ENCODE peak calls at places on chromosomes 5 and 9, in six cellular contexts. V is A549, R is cardiac fibroblast, I is progenitor cell of endocrine pancreas, W is natural killer cell, Y is mammary epithelial cell. Q is an unnamed sample.

GRCh38 chr9:38720083-38720755 is at the start of gene FAM240B:
- DNase-seq in V (no peak), R (no peak), I (no peak), W (no peak), Y (no peak), Q (no peak)

GRCh38 chr5:109049565-109049964 is 301.9 kb downstream of the FER start:
- DNase-seq in V (no peak), R (no peak), I (no peak), W (no peak), Y (no peak), Q (no peak)

GRCh38 chr5:142795246-142795645 is 25.1 kb downstream of the ARHGAP26 start:
- DNase-seq in V (no peak), R (no peak), I (no peak), W (no peak), Y (no peak), Q (no peak)

GRCh38 chr5:109880907-109881685 is 191.4 kb downstream of the MAN2A1 start:
- DNase-seq in V (no peak), R (no peak), I (no peak), W (no peak), Y (no peak), Q (no peak)

GRCh38 chr5:108634951-108635288 is 112.8 kb upstream of the FER start:
- DNase-seq in V (no peak), R (no peak), I (no peak), W (no peak), Y (no peak), Q (no peak)

GRCh38 chr5:130385619-130386018 is 481.4 kb downstream of the CHSY3 start:
- DNase-seq in V (no peak), R (no peak), I (no peak), W (no peak), Y (no peak), Q (no peak)

GRCh38 chr5:91586232-91586631 is 203.1 kb upstream of the ARRDC3 start:
- DNase-seq in V (no peak), R (no peak), I (no peak), W (no peak), Y (no peak), Q (no peak)

GRCh38 chr5:11182441-11183080 is 421.5 kb upstream of the DAP start:
- DNase-seq in V (peak), R (peak), I (no peak), W (no peak), Y (no peak), Q (no peak)

GRCh38 chr5:67453526-67453925 is 256.9 kb upstream of the CD180 start:
- DNase-seq in V (no peak), R (peak), I (no peak), W (no peak), Y (no peak), Q (no peak)

GRCh38 chr5:141800629-141801028 is 77.6 kb downstream of the PCDH1 start:
- DNase-seq in V (no peak), R (peak), I (no peak), W (no peak), Y (no peak), Q (no peak)

GRCh38 chr5:6715758-6716633 is 2.8 kb downstream of the TENT4A start:
- DNase-seq in V (no peak), R (no peak), I (no peak), W (no peak), Y (no peak), Q (no peak)

GRCh38 chr9:112176410-112177010 is 1.4 kb upstream of the SUSD1 start:
- DNase-seq in V (peak), R (no peak), I (no peak), W (peak), Y (no peak), Q (no peak)

GRCh38 chr5:30390095-30390494 is 803.4 kb upstream of the CDH6 start:
- DNase-seq in V (no peak), R (no peak), I (no peak), W (no peak), Y (no peak), Q (no peak)

GRCh38 chr5:95080456-95080855 is 204.4 kb downstream of the MCTP1 start:
- DNase-seq in V (no peak), R (peak), I (no peak), W (no peak), Y (no peak), Q (no peak)

GRCh38 chr9:130940693-130941576 is 1.9 kb upstream of the FIBCD1 start:
- DNase-seq in V (peak), R (peak), I (peak), W (peak), Y (peak), Q (peak)

GRCh38 chr5:167576126-167576525 is 715.3 kb upstream of the WWC1 start:
- DNase-seq in V (no peak), R (no peak), I (no peak), W (no peak), Y (no peak), Q (no peak)

GRCh38 chr9:111037744-111038335 is 430 bp downstream of the LPAR1 start:
- DNase-seq in V (peak), R (peak), I (peak), W (no peak), Y (peak), Q (no peak)

GRCh38 chr9:761155-761792 is 80.2 kb upstream of the DMRT1 start:
- DNase-seq in V (no peak), R (peak), I (no peak), W (no peak), Y (no peak), Q (no peak)

GRCh38 chr5:87243161-87243877 is 24.4 kb upstream of the RASA1 start:
- DNase-seq in V (peak), R (peak), I (no peak), W (no peak), Y (peak), Q (no peak)

GRCh38 chr5:96651948-96652753 is 10.0 kb upstream of the CAST start:
- DNase-seq in V (peak), R (peak), I (no peak), W (no peak), Y (no peak), Q (no peak)

GRCh38 chr5:110702300-110702699 is 24.2 kb downstream of the TMEM232 start:
- DNase-seq in V (no peak), R (peak), I (no peak), W (no peak), Y (no peak), Q (no peak)

GRCh38 chr9:127968046-127968445 is 12.7 kb downstream of the EEIG1 start:
- DNase-seq in V (peak), R (peak), I (no peak), W (no peak), Y (peak), Q (no peak)

GRCh38 chr5:132704875-132705274 is 31.1 kb downstream of the IL4 start:
- DNase-seq in V (peak), R (peak), I (no peak), W (no peak), Y (peak), Q (no peak)

GRCh38 chr5:38807570-38808461 is 38.0 kb upstream of the OSMR start:
- DNase-seq in V (peak), R (peak), I (no peak), W (no peak), Y (no peak), Q (no peak)

GRCh38 chr5:134845852-134846640 is at the start of gene C5orf24:
- DNase-seq in V (peak), R (peak), I (peak), W (peak), Y (peak), Q (no peak)

GRCh38 chr5:57887851-57888621 is 405.4 kb upstream of the ACTBL2 start:
- DNase-seq in V (peak), R (peak), I (peak), W (no peak), Y (peak), Q (peak)

GRCh38 chr9:36866840-36867239 is 167.2 kb downstream of the PAX5 start:
- DNase-seq in V (peak), R (no peak), I (no peak), W (no peak), Y (no peak), Q (no peak)

GRCh38 chr5:123131805-123132204 is 42.8 kb downstream of the PRDM6 start:
- DNase-seq in V (no peak), R (no peak), I (no peak), W (no peak), Y (no peak), Q (no peak)

GRCh38 chr9:16824545-16825041 is 45.9 kb downstream of the BNC2 start:
- DNase-seq in V (peak), R (peak), I (no peak), W (no peak), Y (peak), Q (no peak)

GRCh38 chr9:69086312-69086711 is 50.8 kb downstream of the FXN start:
- DNase-seq in V (no peak), R (no peak), I (no peak), W (no peak), Y (no peak), Q (no peak)

GRCh38 chr5:81825237-81825636 is 74.3 kb upstream of the SSBP2 start:
- DNase-seq in V (peak), R (peak), I (no peak), W (no peak), Y (peak), Q (no peak)

GRCh38 chr5:77630246-77631165 is 8.0 kb downstream of the OTP start:
- DNase-seq in V (peak), R (no peak), I (peak), W (no peak), Y (peak), Q (peak)

GRCh38 chr5:64594601-64595518 is 89.0 kb downstream of the RGS7BP start:
- DNase-seq in V (peak), R (peak), I (no peak), W (no peak), Y (no peak), Q (no peak)

GRCh38 chr9:13811876-13812275 is 502.1 kb downstream of the NFIB start:
- DNase-seq in V (no peak), R (no peak), I (no peak), W (no peak), Y (peak), Q (no peak)

DNA sequence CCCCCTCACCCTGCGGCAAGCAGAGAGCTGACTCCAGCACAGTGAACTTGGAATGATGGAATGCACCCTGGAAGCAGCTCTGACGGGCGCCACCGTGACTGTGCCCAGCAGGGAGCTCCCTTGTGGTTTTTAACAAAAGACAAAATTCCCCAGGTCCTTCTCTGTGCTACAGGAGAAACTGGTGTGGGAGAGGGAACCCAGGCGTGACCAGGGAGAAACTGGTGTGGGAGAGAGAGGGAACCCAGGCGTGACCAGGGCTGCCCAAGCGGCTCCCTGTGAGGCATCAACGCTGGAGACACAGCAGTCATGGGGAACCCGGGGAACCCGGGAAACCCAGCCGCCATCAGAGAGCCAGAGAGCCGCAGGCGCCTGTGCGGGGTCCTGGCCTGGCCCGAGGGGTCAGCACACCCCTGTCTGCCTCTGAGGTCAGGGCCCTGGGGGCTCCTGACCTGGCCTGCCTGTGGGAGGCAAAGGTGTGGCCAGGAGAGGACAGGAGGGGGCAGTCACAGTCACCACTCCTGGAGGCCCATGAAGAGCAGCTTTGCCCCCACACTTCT is 3.1 kb upstream of the AHRR start:
- DNase-seq in V (peak), R (peak), I (no peak), W (no peak), Y (peak), Q (no peak)
- TF ChIP-seq CTCF in V (no peak), R (no peak), I (no peak), W (no peak), Y (no peak), Q (no peak)

GRCh38 chr5:1343315-1343751 is 1.6 kb downstream of the CLPTM1L start:
- DNase-seq in V (no peak), R (no peak), I (no peak), W (no peak), Y (no peak), Q (no peak)
- TF ChIP-seq CTCF in V (no peak), R (no peak), I (no peak), W (no peak), Y (no peak), Q (no peak)

GRCh38 chr5:155001523-155001922 is 12.0 kb upstream of the KIF4B start:
- DNase-seq in V (no peak), R (no peak), I (no peak), W (no peak), Y (no peak), Q (no peak)

GRCh38 chr5:155008669-155009068 is 4.9 kb upstream of the KIF4B start:
- DNase-seq in V (no peak), R (peak), I (no peak), W (no peak), Y (no peak), Q (no peak)

GRCh38 chr5:154999865-155000264 is 13.7 kb upstream of the KIF4B start:
- DNase-seq in V (no peak), R (no peak), I (no peak), W (no peak), Y (no peak), Q (no peak)

DNA sequence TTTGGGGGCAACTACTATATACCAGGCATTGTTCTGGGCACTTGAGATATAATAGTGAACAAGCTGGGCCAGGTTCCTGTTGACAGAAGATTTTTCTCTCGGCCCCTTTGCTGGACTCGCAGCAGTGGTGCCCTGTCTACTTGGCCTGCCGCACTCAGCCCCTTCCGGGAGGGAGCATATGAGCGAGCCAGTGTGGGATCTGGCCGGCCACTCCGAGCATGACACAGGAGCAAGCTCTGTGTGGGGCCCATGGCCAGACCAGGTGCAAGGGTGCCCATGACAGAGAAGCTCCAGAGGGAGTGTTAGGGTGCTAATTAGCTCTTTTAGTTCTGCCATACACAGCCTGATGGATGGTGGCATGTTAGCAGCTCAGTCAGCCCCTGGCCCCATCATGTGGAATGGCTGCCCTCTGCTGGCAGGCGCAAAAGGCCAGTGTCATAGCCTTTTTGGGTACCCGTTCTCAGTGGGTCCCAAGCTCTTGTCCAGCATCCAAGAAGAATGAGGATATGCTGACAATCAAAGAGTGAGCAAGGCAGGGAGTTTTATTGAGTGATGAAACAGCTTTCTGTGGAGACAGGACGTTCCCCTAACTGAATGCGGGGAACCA is 9.3 kb upstream of the KIF4B start:
- DNase-seq in V (peak), R (peak), I (no peak), W (no peak), Y (peak), Q (no peak)
- TF ChIP-seq CTCF in V (peak), R (peak), I (peak), W (no peak), Y (peak), Q (peak)

GRCh38 chr5:52674815-52675545 is 112.7 kb upstream of the ITGA1 start:
- DNase-seq in V (no peak), R (peak), I (no peak), W (no peak), Y (no peak), Q (no peak)
- TF ChIP-seq CTCF in V (no peak), R (no peak), I (no peak), W (no peak), Y (no peak), Q (no peak)

GRCh38 chr5:131533844-131534243 is 101.2 kb downstream of the RAPGEF6 start:
- DNase-seq in V (peak), R (no peak), I (no peak), W (no peak), Y (no peak), Q (no peak)
- TF ChIP-seq CTCF in V (no peak), R (peak), I (peak), W (no peak), Y (peak), Q (no peak)